ENCODE peak calls at places on chromosomes 5 and 9, in five cellular contexts. S is heart left ventricle; L is psoas muscle; C is fibroblast of lung; E is CD4-positive, alpha-beta T cell. O is an unnamed sample.

GRCh38 chr5:163489055-163489744 is 16.2 kb upstream of the MAT2B start:
- DNase-seq in L (no peak), S (no peak), E (no peak), C (no peak), O (no peak)

GRCh38 chr5:32710859-32711692 is at the start of gene NPR3:
- DNase-seq in E (no peak), C (peak; percentile 57), L (no peak), S (peak; percentile 45), O (no peak)

GRCh38 chr9:123356851-123357747 is 1.1 kb downstream of the CRB2 start:
- DNase-seq in C (no peak), E (no peak), S (no peak), L (no peak), O (no peak)

GRCh38 chr5:135140805-135141204 is 106.8 kb upstream of the PITX1 start:
- DNase-seq in E (no peak), S (no peak), L (peak; percentile 69), C (peak; percentile 85), O (no peak)

GRCh38 chr9:69946800-69947437 is 96.7 kb upstream of the MAMDC2 start:
- DNase-seq in L (no peak), C (peak; percentile 91), S (no peak), E (no peak), O (no peak)

GRCh38 chr5:125446986-125447385 is 700.5 kb upstream of the ZNF608 start:
- DNase-seq in C (peak; percentile 67), E (no peak), L (no peak), S (no peak), O (no peak)

GRCh38 chr9:121622842-121623203 is 28.6 kb upstream of the DAB2IP start:
- DNase-seq in S (no peak), E (no peak), C (no peak), L (no peak), O (no peak)

GRCh38 chr5:10563132-10563939 is 534 bp upstream of the ANKRD33B start:
- DNase-seq in C (peak; percentile 41), S (no peak), L (peak; percentile 70), E (no peak), O (no peak)

GRCh38 chr9:14433293-14433818 is 119.4 kb upstream of the NFIB start:
- DNase-seq in C (peak; percentile 32), S (no peak), E (no peak), L (no peak), O (no peak)

DNA sequence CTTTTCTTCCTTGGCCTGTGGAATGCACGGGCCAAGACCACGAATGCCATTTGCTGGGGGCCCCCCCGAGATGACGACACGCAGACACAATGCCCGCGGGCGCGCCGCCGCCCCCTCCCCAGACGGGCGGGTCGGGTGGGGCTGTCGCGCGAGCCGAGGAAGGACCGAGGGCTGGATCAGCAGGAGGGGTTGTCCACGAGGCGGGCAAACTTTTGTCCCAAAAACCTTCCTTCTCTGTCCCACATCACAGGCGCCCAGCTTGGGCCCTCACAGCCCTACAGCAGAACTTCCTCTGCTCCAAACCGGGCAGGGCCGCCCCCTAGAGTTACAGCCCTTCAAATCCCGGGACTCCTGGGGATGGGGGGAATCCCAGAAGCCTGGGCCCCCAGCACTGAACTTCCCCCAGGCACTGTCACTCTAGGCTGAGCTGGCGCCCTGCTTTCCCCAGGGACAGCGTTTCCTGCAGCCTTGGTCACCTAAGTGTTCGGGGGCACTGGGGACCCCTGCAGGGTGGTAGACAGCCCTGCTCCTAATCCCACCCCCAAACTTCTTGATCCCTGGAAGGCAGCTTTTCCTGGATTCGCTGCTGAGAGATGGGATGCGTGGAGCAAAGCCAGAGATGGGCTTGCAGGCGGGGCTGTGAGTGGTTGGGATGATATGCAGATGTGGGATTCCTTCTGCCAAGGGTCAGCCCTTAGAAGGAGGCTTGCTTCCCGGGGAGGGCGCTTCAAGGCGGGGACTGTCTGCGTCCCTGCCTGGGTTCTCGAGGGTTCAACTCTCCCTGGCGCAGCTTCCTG is 980 bp downstream of the COL5A1 start:
- DNase-seq in C (peak; percentile 85), L (peak; percentile 77), S (peak; percentile 62), E (no peak), O (no peak)
- TF ChIP-seq CTCF in C (peak; percentile 54), L (no peak), S (peak; percentile 8), E (no peak), O (no peak)

DNA sequence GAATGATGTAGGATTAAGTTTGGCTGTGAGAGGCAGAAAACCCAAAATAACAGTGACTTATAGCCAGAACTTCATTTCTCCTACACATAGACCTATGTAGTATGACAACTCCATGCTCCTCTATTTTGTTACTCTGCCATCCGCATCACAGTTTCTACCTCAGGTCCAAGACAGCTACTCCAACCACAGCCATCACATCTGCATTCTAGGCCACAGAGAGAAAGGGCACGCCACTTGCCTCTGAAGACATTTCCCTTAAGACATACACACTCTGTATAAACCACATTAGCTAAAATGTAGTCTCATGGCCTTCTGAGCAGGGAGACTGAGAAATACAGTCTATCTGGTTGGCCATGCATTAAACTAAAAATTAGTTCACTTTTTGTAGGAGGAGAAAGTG is 10.0 kb downstream of the SPINK4 start:
- DNase-seq in C (no peak), E (no peak), S (no peak), L (no peak), O (no peak)
- H3K27ac ChIP-seq in C (no peak overlapping the region), E (no peak overlapping the region), S (no peak overlapping the region), L (no peak overlapping the region), O (no peak overlapping the region)

GRCh38 chr9:128192601-128193371 is 1.4 kb upstream of the CIZ1 start:
- DNase-seq in E (peak; percentile 18), C (peak; percentile 84), S (peak; percentile 87), L (peak; percentile 95), O (peak; percentile 74)
- TF ChIP-seq CTCF in E (peak; percentile 43), C (no peak), S (peak; percentile 50), L (peak; percentile 37), O (no peak)

DNA sequence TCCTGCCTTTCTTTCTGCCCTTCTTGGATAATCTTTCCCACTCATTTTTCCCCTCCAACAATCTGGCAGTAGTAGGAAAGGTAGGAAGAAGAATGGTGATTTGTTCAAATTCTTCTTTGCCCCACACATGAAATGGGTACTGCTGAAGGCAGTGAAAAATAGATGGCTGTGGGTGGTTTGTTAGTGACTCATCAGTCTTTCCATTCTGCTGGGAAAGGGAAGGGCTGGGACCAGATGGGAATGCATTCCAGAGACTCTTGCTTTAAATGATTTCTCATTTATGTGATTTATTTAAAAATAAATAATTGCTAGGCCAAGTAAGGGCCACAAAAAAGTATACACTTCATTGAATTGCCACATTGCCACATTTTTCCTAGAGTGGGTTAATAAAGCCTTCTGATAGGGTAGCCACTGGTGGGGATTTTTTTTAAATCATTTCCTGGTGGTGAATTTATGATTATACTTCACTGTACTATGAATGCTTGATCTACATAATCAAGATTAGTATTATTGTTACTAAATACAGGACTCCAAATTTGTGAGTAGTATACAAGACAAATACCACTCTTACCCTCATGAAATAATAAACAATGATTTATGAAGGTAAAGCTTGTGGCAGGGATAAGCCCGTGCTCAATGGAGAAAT is 118.2 kb downstream of the ZSWIM6 start:
- DNase-seq in S (no peak), E (no peak), L (no peak), C (peak; percentile 98), O (no peak)
- H3K27ac ChIP-seq in S (peak overlapping the region; percentile 41), E (no peak overlapping the region), L (peak overlapping the region; percentile 62), C (peak overlapping the region; percentile 71), O (peak overlapping the region; percentile 70)

GRCh38 chr9:1460143-1460769 is 410.1 kb downstream of the DMRT2 start:
- DNase-seq in S (no peak), C (no peak), L (no peak), E (no peak), O (no peak)
- TF ChIP-seq CTCF in S (peak; percentile 13), C (peak; percentile 35), L (peak; percentile 12), E (no peak), O (peak; percentile 43)

GRCh38 chr5:3312299-3312698 is 283.3 kb upstream of the IRX1 start:
- DNase-seq in S (no peak), C (no peak), E (no peak), L (no peak), O (no peak)
- H3K27ac ChIP-seq in S (no peak overlapping the region), C (no peak overlapping the region), E (no peak overlapping the region), L (no peak overlapping the region), O (no peak overlapping the region)

DNA sequence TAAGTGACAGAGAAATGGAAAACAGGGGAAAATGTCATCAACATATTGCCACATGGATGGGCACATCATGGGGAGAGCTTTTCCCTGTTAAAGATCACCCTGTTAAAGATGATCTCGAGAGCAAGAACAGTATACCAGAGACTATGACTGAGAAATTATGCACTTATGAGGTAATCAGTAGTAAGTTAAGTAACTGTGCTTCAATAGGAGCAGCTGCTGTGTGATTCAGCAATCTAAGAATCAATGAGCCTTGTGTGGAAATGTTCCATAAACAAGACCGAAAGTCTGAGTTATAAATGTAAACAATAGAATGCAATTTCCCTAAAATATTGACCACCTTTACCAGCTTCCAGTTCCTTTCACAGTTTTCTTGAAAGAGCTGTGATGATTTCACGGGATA is 582.3 kb downstream of the CAAP1 start:
- DNase-seq in C (peak; percentile 49), E (no peak), L (no peak), S (no peak), O (no peak)
- TF ChIP-seq CTCF in C (no peak), E (no peak), L (no peak), S (no peak), O (no peak)